ENCODE peak calls at places on chromosomes 3 and 15, in seven cellular contexts. One of them, this sample, is unnamed.

GRCh38 chr3:33687406-33688010 is 30.5 kb downstream of the CLASP2 start:
- DNase-seq in testis: no peak
- DNase-seq in CD8-positive, alpha-beta memory T cell: no peak
- DNase-seq in mesendoderm: no peak
- DNase-seq in mammary epithelial cell: peak; percentile 53
- DNase-seq in endodermal cell: no peak
- DNase-seq in uterus: no peak
- DNase-seq in this sample: no peak

GRCh38 chr3:69353492-69353891 is 32.4 kb downstream of the FRMD4B start:
- DNase-seq in testis: no peak
- DNase-seq in mesendoderm: no peak
- DNase-seq in uterus: peak; percentile 32
- DNase-seq in endodermal cell: no peak
- DNase-seq in CD8-positive, alpha-beta memory T cell: no peak
- DNase-seq in mammary epithelial cell: no peak
- DNase-seq in this sample: no peak

GRCh38 chr3:38317186-38317759 is 29.3 kb upstream of the XYLB start:
- DNase-seq in mammary epithelial cell: no peak
- DNase-seq in testis: no peak
- DNase-seq in uterus: no peak
- DNase-seq in endodermal cell: no peak
- DNase-seq in mesendoderm: no peak
- DNase-seq in CD8-positive, alpha-beta memory T cell: no peak
- DNase-seq in this sample: no peak

GRCh38 chr3:45608885-45609284 is 14.3 kb downstream of the LIMD1 start:
- DNase-seq in CD8-positive, alpha-beta memory T cell: no peak
- DNase-seq in mammary epithelial cell: no peak
- DNase-seq in mesendoderm: no peak
- DNase-seq in uterus: no peak
- DNase-seq in endodermal cell: no peak
- DNase-seq in testis: no peak
- DNase-seq in this sample: no peak

GRCh38 chr3:51384145-51384729 is 854 bp upstream of the MANF start:
- DNase-seq in CD8-positive, alpha-beta memory T cell: peak; percentile 6
- DNase-seq in testis: peak; percentile 28
- DNase-seq in uterus: no peak
- DNase-seq in mesendoderm: peak; percentile 31
- DNase-seq in endodermal cell: no peak
- DNase-seq in mammary epithelial cell: no peak
- DNase-seq in this sample: no peak

GRCh38 chr15:52042051-52042851 is 23.2 kb downstream of the MAPK6 start:
- DNase-seq in endodermal cell: no peak
- DNase-seq in mammary epithelial cell: no peak
- DNase-seq in uterus: no peak
- DNase-seq in mesendoderm: no peak
- DNase-seq in testis: no peak
- DNase-seq in CD8-positive, alpha-beta memory T cell: no peak
- DNase-seq in this sample: no peak

GRCh38 chr3:29914861-29915524 is 634.1 kb downstream of the RBMS3 start:
- DNase-seq in endodermal cell: no peak
- DNase-seq in CD8-positive, alpha-beta memory T cell: no peak
- DNase-seq in testis: no peak
- DNase-seq in uterus: no peak
- DNase-seq in mammary epithelial cell: peak; percentile 57
- DNase-seq in mesendoderm: peak; percentile 20
- DNase-seq in this sample: no peak

GRCh38 chr3:137987723-137988122 is 22.2 kb upstream of the CLDN18 start:
- DNase-seq in mesendoderm: no peak
- DNase-seq in endodermal cell: no peak
- DNase-seq in CD8-positive, alpha-beta memory T cell: no peak
- DNase-seq in testis: no peak
- DNase-seq in mammary epithelial cell: no peak
- DNase-seq in uterus: no peak
- DNase-seq in this sample: no peak

GRCh38 chr3:194396897-194397756 is 1.9 kb downstream of the GP5 start:
- DNase-seq in CD8-positive, alpha-beta memory T cell: no peak
- DNase-seq in uterus: no peak
- DNase-seq in mammary epithelial cell: no peak
- DNase-seq in endodermal cell: peak; percentile 82
- DNase-seq in mesendoderm: no peak
- DNase-seq in testis: no peak
- DNase-seq in this sample: peak; percentile 42

GRCh38 chr3:195450731-195451229 is 8.0 kb upstream of the ACAP2 start:
- DNase-seq in testis: peak; percentile 32
- DNase-seq in mesendoderm: no peak
- DNase-seq in endodermal cell: no peak
- DNase-seq in mammary epithelial cell: no peak
- DNase-seq in CD8-positive, alpha-beta memory T cell: no peak
- DNase-seq in uterus: peak; percentile 48
- DNase-seq in this sample: no peak

GRCh38 chr3:151709847-151710246 is 23.9 kb upstream of the AADACL2 start:
- DNase-seq in mammary epithelial cell: no peak
- DNase-seq in endodermal cell: no peak
- DNase-seq in uterus: no peak
- DNase-seq in testis: no peak
- DNase-seq in CD8-positive, alpha-beta memory T cell: no peak
- DNase-seq in mesendoderm: no peak
- DNase-seq in this sample: no peak

GRCh38 chr15:88127477-88127799 is 129.1 kb downstream of the NTRK3 start:
- DNase-seq in uterus: no peak
- DNase-seq in endodermal cell: no peak
- DNase-seq in testis: no peak
- DNase-seq in mammary epithelial cell: no peak
- DNase-seq in mesendoderm: no peak
- DNase-seq in CD8-positive, alpha-beta memory T cell: no peak
- DNase-seq in this sample: no peak

GRCh38 chr3:48707157-48707556 is 9.9 kb downstream of the IP6K2 start:
- DNase-seq in endodermal cell: no peak
- DNase-seq in mammary epithelial cell: no peak
- DNase-seq in mesendoderm: no peak
- DNase-seq in testis: no peak
- DNase-seq in CD8-positive, alpha-beta memory T cell: no peak
- DNase-seq in uterus: no peak
- DNase-seq in this sample: no peak

GRCh38 chr3:56773588-56774330 is 28.0 kb downstream of the ARHGEF3 start:
- DNase-seq in uterus: no peak
- DNase-seq in endodermal cell: no peak
- DNase-seq in mesendoderm: no peak
- DNase-seq in mammary epithelial cell: no peak
- DNase-seq in CD8-positive, alpha-beta memory T cell: no peak
- DNase-seq in testis: no peak
- DNase-seq in this sample: no peak

GRCh38 chr15:34708422-34708821 is 46.4 kb downstream of the GJD2 start:
- DNase-seq in uterus: no peak
- DNase-seq in endodermal cell: no peak
- DNase-seq in testis: peak; percentile 54
- DNase-seq in mammary epithelial cell: peak; percentile 42
- DNase-seq in mesendoderm: peak; percentile 92
- DNase-seq in CD8-positive, alpha-beta memory T cell: no peak
- DNase-seq in this sample: no peak

GRCh38 chr3:155778441-155778840 is 27.6 kb downstream of the C3orf33 start:
- DNase-seq in mammary epithelial cell: no peak
- DNase-seq in endodermal cell: no peak
- DNase-seq in uterus: no peak
- DNase-seq in mesendoderm: no peak
- DNase-seq in CD8-positive, alpha-beta memory T cell: no peak
- DNase-seq in testis: no peak
- DNase-seq in this sample: no peak

DNA sequence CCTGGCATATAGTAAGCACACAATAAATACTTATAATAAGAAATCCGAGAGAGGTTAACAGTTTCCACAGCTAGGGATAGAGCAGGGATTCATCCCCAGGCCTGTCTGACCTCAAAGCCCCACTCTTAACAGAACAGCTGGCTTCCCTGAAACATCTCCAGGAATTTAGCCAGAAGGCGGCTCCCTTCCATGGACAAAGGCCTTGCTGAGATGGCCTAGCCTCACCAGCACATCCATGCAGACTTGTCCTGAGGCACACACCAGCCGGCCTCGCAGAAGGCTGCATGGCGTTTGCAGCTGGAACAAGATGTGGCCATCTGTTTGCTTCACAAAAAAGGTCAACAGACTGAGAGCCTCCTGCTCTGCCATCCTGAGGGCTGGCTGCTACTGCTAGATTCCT is 245.4 kb downstream of the SLCO3A1 start:
- DNase-seq in testis: peak; percentile 57
- DNase-seq in endodermal cell: peak; percentile 79
- DNase-seq in uterus: no peak
- DNase-seq in CD8-positive, alpha-beta memory T cell: no peak
- DNase-seq in mammary epithelial cell: no peak
- DNase-seq in mesendoderm: peak; percentile 73
- DNase-seq in this sample: no peak
- H3K4me1 ChIP-seq in testis: peaks cover 6% of the 10 kb centered on the region
- H3K4me1 ChIP-seq in endodermal cell: no peaks in the 10 kb centered on the region
- H3K4me1 ChIP-seq in uterus: no peaks in the 10 kb centered on the region
- H3K4me1 ChIP-seq in CD8-positive, alpha-beta memory T cell: peaks cover 32% of the 10 kb centered on the region
- H3K4me1 ChIP-seq in mammary epithelial cell: no peaks in the 10 kb centered on the region
- H3K4me1 ChIP-seq in mesendoderm: no peaks in the 10 kb centered on the region
- H3K4me1 ChIP-seq in this sample: peaks cover 39% of the 10 kb centered on the region

GRCh38 chr3:35183915-35184675 is 455.2 kb upstream of the ARPP21 start:
- DNase-seq in testis: no peak
- DNase-seq in mesendoderm: no peak
- DNase-seq in uterus: no peak
- DNase-seq in CD8-positive, alpha-beta memory T cell: no peak
- DNase-seq in endodermal cell: no peak
- DNase-seq in mammary epithelial cell: no peak
- DNase-seq in this sample: no peak
- H3K4me3 ChIP-seq in testis: no peak overlapping the region
- H3K4me3 ChIP-seq in mesendoderm: no peak overlapping the region
- H3K4me3 ChIP-seq in uterus: no peak overlapping the region
- H3K4me3 ChIP-seq in CD8-positive, alpha-beta memory T cell: no peak overlapping the region
- H3K4me3 ChIP-seq in endodermal cell: no peak overlapping the region
- H3K4me3 ChIP-seq in mammary epithelial cell: no peak overlapping the region
- H3K4me3 ChIP-seq in this sample: no peak overlapping the region

GRCh38 chr3:171149717-171150116 is 123.2 kb upstream of the SLC2A2 start:
- DNase-seq in testis: no peak
- DNase-seq in endodermal cell: no peak
- DNase-seq in uterus: no peak
- DNase-seq in CD8-positive, alpha-beta memory T cell: no peak
- DNase-seq in mammary epithelial cell: no peak
- DNase-seq in mesendoderm: no peak
- DNase-seq in this sample: no peak
- H3K27ac ChIP-seq in testis: no peak overlapping the region
- H3K27ac ChIP-seq in endodermal cell: no peak overlapping the region
- H3K27ac ChIP-seq in uterus: no peak overlapping the region
- H3K27ac ChIP-seq in CD8-positive, alpha-beta memory T cell: no peak overlapping the region
- H3K27ac ChIP-seq in mammary epithelial cell: no peak overlapping the region
- H3K27ac ChIP-seq in mesendoderm: no peak overlapping the region
- H3K27ac ChIP-seq in this sample: no peak overlapping the region

GRCh38 chr3:150414989-150415388 is 6.9 kb downstream of the TSC22D2 start:
- DNase-seq in mesendoderm: no peak
- DNase-seq in testis: no peak
- DNase-seq in uterus: no peak
- DNase-seq in endodermal cell: no peak
- DNase-seq in mammary epithelial cell: no peak
- DNase-seq in CD8-positive, alpha-beta memory T cell: no peak
- DNase-seq in this sample: no peak
- H3K4me1 ChIP-seq in mesendoderm: peaks cover 2% of the 10 kb centered on the region
- H3K4me1 ChIP-seq in testis: peaks cover 14% of the 10 kb centered on the region
- H3K4me1 ChIP-seq in uterus: no peaks in the 10 kb centered on the region
- H3K4me1 ChIP-seq in endodermal cell: no peaks in the 10 kb centered on the region
- H3K4me1 ChIP-seq in mammary epithelial cell: peaks cover 18% of the 10 kb centered on the region
- H3K4me1 ChIP-seq in CD8-positive, alpha-beta memory T cell: peaks cover 70% of the 10 kb centered on the region
- H3K4me1 ChIP-seq in this sample: peaks cover 34% of the 10 kb centered on the region

GRCh38 chr15:69750253-69750652 is 297.6 kb downstream of the RPLP1 start:
- DNase-seq in mammary epithelial cell: no peak
- DNase-seq in mesendoderm: no peak
- DNase-seq in endodermal cell: no peak
- DNase-seq in testis: no peak
- DNase-seq in CD8-positive, alpha-beta memory T cell: no peak
- DNase-seq in uterus: no peak
- DNase-seq in this sample: no peak
- H3K4me3 ChIP-seq in mammary epithelial cell: no peak overlapping the region
- H3K4me3 ChIP-seq in mesendoderm: no peak overlapping the region
- H3K4me3 ChIP-seq in endodermal cell: no peak overlapping the region
- H3K4me3 ChIP-seq in testis: no peak overlapping the region
- H3K4me3 ChIP-seq in CD8-positive, alpha-beta memory T cell: no peak overlapping the region
- H3K4me3 ChIP-seq in uterus: no peak overlapping the region
- H3K4me3 ChIP-seq in this sample: no peak overlapping the region

GRCh38 chr15:63284379-63284778 is 7.0 kb downstream of the APH1B start:
- DNase-seq in endodermal cell: no peak
- DNase-seq in testis: no peak
- DNase-seq in uterus: no peak
- DNase-seq in mesendoderm: no peak
- DNase-seq in mammary epithelial cell: no peak
- DNase-seq in CD8-positive, alpha-beta memory T cell: no peak
- DNase-seq in this sample: no peak

GRCh38 chr15:63287109-63287508 is 9.7 kb downstream of the APH1B start:
- DNase-seq in CD8-positive, alpha-beta memory T cell: no peak
- DNase-seq in uterus: no peak
- DNase-seq in mesendoderm: no peak
- DNase-seq in testis: no peak
- DNase-seq in endodermal cell: no peak
- DNase-seq in mammary epithelial cell: no peak
- DNase-seq in this sample: no peak

GRCh38 chr15:63288342-63288741 is 10.9 kb downstream of the APH1B start:
- DNase-seq in testis: no peak
- DNase-seq in endodermal cell: no peak
- DNase-seq in mammary epithelial cell: no peak
- DNase-seq in uterus: no peak
- DNase-seq in CD8-positive, alpha-beta memory T cell: no peak
- DNase-seq in mesendoderm: no peak
- DNase-seq in this sample: no peak

GRCh38 chr15:63277893-63278505 is 594 bp downstream of the APH1B start:
- DNase-seq in endodermal cell: peak; percentile 60
- DNase-seq in mammary epithelial cell: peak; percentile 27
- DNase-seq in uterus: peak; percentile 43
- DNase-seq in testis: peak; percentile 32
- DNase-seq in CD8-positive, alpha-beta memory T cell: no peak
- DNase-seq in mesendoderm: peak; percentile 41
- DNase-seq in this sample: no peak

DNA sequence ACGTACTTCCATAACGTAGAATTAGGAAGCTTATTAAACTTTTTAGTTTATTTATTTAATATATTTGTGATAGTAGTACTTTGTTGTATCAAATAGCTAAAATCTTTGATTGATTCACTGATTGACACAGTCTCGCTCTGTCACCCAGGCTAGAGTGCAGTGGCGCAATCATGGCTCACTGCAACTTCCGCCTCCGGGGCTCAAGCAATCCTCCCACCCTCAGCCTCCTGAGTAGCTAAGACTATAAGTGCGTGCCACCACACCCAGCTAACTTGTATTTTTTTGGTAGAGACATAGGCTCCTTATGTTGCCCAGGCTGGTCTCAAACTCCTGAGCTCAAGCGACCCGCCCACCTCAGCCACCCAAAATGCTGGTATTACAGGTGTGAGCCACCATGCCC is 5.7 kb downstream of the APH1B start:
- DNase-seq in mesendoderm: no peak
- DNase-seq in mammary epithelial cell: no peak
- DNase-seq in testis: no peak
- DNase-seq in CD8-positive, alpha-beta memory T cell: no peak
- DNase-seq in endodermal cell: no peak
- DNase-seq in uterus: no peak
- DNase-seq in this sample: no peak
- H3K27ac ChIP-seq in mesendoderm: no peak overlapping the region
- H3K27ac ChIP-seq in mammary epithelial cell: no peak overlapping the region
- H3K27ac ChIP-seq in testis: no peak overlapping the region
- H3K27ac ChIP-seq in CD8-positive, alpha-beta memory T cell: no peak overlapping the region
- H3K27ac ChIP-seq in endodermal cell: no peak overlapping the region
- H3K27ac ChIP-seq in uterus: no peak overlapping the region
- H3K27ac ChIP-seq in this sample: no peak overlapping the region

This sample was measured in naive thymus-derived CD4-positive, alpha-beta T cell.